ENCODE peak calls at places on chromosomes 7 and 10, in five cellular contexts. R is SJSA1, L is left cardiac atrium, N is NCI-H1105 treated with DMSO at 0.1 percent for 48 hours, Y is nephron progenitor cell. X is an unnamed sample.

GRCh38 chr7:140774371-140774770 is 77.9 kb downstream of the NDUFB2 start:
- DNase-seq in Y (no peak), N (no peak), R (no peak), L (no peak), X (no peak)

GRCh38 chr7:79410345-79410744 is 43.1 kb downstream of the MAGI2 start:
- DNase-seq in L (no peak), R (no peak), Y (no peak), N (no peak), X (no peak)

GRCh38 chr10:46232666-46233065 is 54.1 kb upstream of the ANTXRL start:
- DNase-seq in Y (no peak), R (no peak), N (no peak), L (no peak), X (no peak)

GRCh38 chr10:23412223-23412622 is 26.7 kb upstream of the OTUD1 start:
- DNase-seq in L (no peak), Y (no peak), N (no peak), R (no peak), X (no peak)

GRCh38 chr7:107938448-107939250 is 47.7 kb downstream of the DLD start:
- DNase-seq in Y (no peak), L (peak), R (no peak), N (no peak), X (no peak)

GRCh38 chr7:94436018-94436604 is 41.4 kb downstream of the COL1A2 start:
- DNase-seq in L (peak), N (peak), R (peak), Y (peak), X (peak)

GRCh38 chr10:101839002-101839401 is 4.6 kb downstream of the KCNIP2 start:
- DNase-seq in R (no peak), N (no peak), L (no peak), Y (no peak), X (no peak)

GRCh38 chr10:109920011-109920410 is 3.3 kb downstream of the XPNPEP1 start:
- DNase-seq in Y (no peak), R (no peak), N (no peak), L (no peak), X (no peak)

GRCh38 chr10:80464557-80465466 is 10.7 kb downstream of the TSPAN14 start:
- DNase-seq in N (peak), L (no peak), R (peak), Y (peak), X (peak)

GRCh38 chr7:5546626-5547025 is 123.0 kb upstream of the TNRC18 start:
- DNase-seq in R (no peak), Y (no peak), N (no peak), L (no peak), X (no peak)

GRCh38 chr10:114607358-114607998 is 50.6 kb downstream of the ABLIM1 start:
- DNase-seq in L (no peak), N (no peak), R (no peak), Y (no peak), X (no peak)

GRCh38 chr10:30435068-30435422 is 1.1 kb downstream of the MAP3K8 start:
- DNase-seq in L (peak), Y (no peak), N (no peak), R (no peak), X (no peak)

GRCh38 chr7:129958643-129959479 is 6.1 kb upstream of the UBE2H start:
- DNase-seq in N (no peak), Y (no peak), L (peak), R (peak), X (no peak)